ENCODE peak calls at places on chromosome 19, in five cellular contexts. W is mucosa of descending colon; F is neural crest cell; I is NCI-H1694 treated with DMSO at 0.1 percent for 48 hours; O is stimulated activated CD4-positive, alpha-beta T cell treated with anti-CD3 and anti-CD28 coated beads, Interleukin-4, amount 100 ng/mL, for 24 hours. B is an unnamed sample.

GRCh38 chr19:29805026-29805925 is 6.5 kb upstream of the CCNE1 start:
- DNase-seq in W (no peak), I (no peak), O (no peak), F (no peak), B (no peak)

GRCh38 chr19:13095934-13096890 is 6.4 kb downstream of the LYL1 start:
- DNase-seq in O (no peak), W (no peak), F (no peak), I (no peak), B (no peak)

GRCh38 chr19:18173572-18174294 is at the start of gene IFI30:
- DNase-seq in I (no peak), F (no peak), O (peak), W (peak), B (peak)

GRCh38 chr19:46924874-46925547 is 64.2 kb downstream of the ARHGAP35 start:
- DNase-seq in F (no peak), W (peak), O (no peak), I (no peak), B (no peak)

GRCh38 chr19:15368051-15368632 is 11.4 kb downstream of the AKAP8 start:
- DNase-seq in O (no peak), F (no peak), W (no peak), I (no peak), B (no peak)

GRCh38 chr19:3790209-3790734 is 4.1 kb upstream of the MATK start:
- DNase-seq in W (no peak), O (no peak), I (no peak), F (no peak), B (no peak)

GRCh38 chr19:33644284-33644836 is 22.6 kb downstream of the CHST8 start:
- DNase-seq in O (no peak), W (no peak), F (no peak), I (no peak), B (no peak)

GRCh38 chr19:6760606-6761005 is 6.6 kb downstream of the SH2D3A start:
- DNase-seq in F (no peak), O (no peak), W (no peak), I (no peak), B (no peak)

GRCh38 chr19:7346488-7346971 is 2.2 kb upstream of the ARHGEF18 start:
- DNase-seq in F (no peak), O (no peak), I (no peak), W (no peak), B (no peak)

GRCh38 chr19:12884926-12885748 is 1.9 kb downstream of the KLF1 start:
- DNase-seq in I (peak), F (peak), O (peak), W (peak), B (peak)

GRCh38 chr19:5691930-5692784 is 2.1 kb downstream of the RPL36 start:
- DNase-seq in W (no peak), I (no peak), O (peak), F (no peak), B (no peak)

B was measured in activated T-helper 9 cell treated with anti-CD3 and anti-CD28 coated beads, Interleukin-2, amount 50 U/mL, for 16 hours.